ENCODE peak calls at places on chromosomes 16 and 17, in five cellular contexts. S is NCI-H1048, H is brain pericyte, I is NCI-H2171 treated with DMSO at 0.1 percent for 48 hours, B is GM18507. A is an unnamed sample.

GRCh38 chr17:6257339-6257738 is 177.6 kb downstream of the AIPL1 start:
- DNase-seq in I (no peak), B (no peak), S (no peak), H (no peak), A (no peak)

GRCh38 chr16:64153718-64154117 is 968.1 kb downstream of the CDH11 start:
- DNase-seq in S (no peak), I (no peak), H (no peak), B (no peak), A (no peak)

GRCh38 chr17:50944054-50944901 is 78.1 kb upstream of the TOB1 start:
- DNase-seq in B (no peak), I (peak), H (no peak), S (no peak), A (peak)

GRCh38 chr17:56960596-56961538 is at the start of gene COIL:
- DNase-seq in I (peak), S (peak), H (peak), B (peak), A (peak)

GRCh38 chr16:27977966-27978365 is 85.5 kb downstream of the GSG1L start:
- DNase-seq in I (no peak), H (no peak), S (no peak), B (no peak), A (peak)

GRCh38 chr16:57485916-57486857 is at the start of gene DOK4:
- DNase-seq in S (peak), H (no peak), B (peak), I (peak), A (peak)

GRCh38 chr16:49932943-49933342 is 77.0 kb upstream of the ZNF423 start:
- DNase-seq in H (no peak), I (no peak), B (no peak), S (no peak), A (peak)

GRCh38 chr17:18182190-18182977 is 1.2 kb upstream of the ALKBH5 start:
- DNase-seq in I (peak), H (no peak), S (no peak), B (no peak), A (no peak)

GRCh38 chr16:88379694-88380040 is 3.1 kb upstream of the ZNF469 start:
- DNase-seq in S (no peak), H (no peak), I (no peak), B (no peak), A (peak)

GRCh38 chr16:54944002-54944401 is 13.3 kb downstream of the IRX5 start:
- DNase-seq in B (no peak), S (no peak), I (no peak), H (no peak), A (no peak)

GRCh38 chr16:30722443-30722842 is 23.5 kb downstream of the SRCAP start:
- DNase-seq in S (no peak), B (no peak), I (no peak), H (no peak), A (no peak)

GRCh38 chr16:11233727-11234376 is 22.2 kb downstream of the SOCS1 start:
- DNase-seq in S (no peak), B (no peak), H (no peak), I (no peak), A (no peak)

GRCh38 chr17:82056729-82057621 is 5.3 kb downstream of the GPS1 start:
- DNase-seq in I (no peak), B (no peak), S (no peak), H (no peak), A (no peak)

GRCh38 chr16:386641-387156 is 4.9 kb upstream of the PGAP6 start:
- DNase-seq in I (no peak), B (no peak), H (no peak), S (no peak), A (no peak)

A was measured in sciatic nerve.